ENCODE peak calls at places on chromosomes 11 and 22, in six cellular contexts. One of them, this sample, is unnamed.

GRCh38 chr22:17384612-17385345 is 15.5 kb downstream of the CECR2 start:
- DNase-seq in kidney: no peak
- DNase-seq in HL-60: no peak
- DNase-seq in suprapubic skin: no peak
- DNase-seq in fibroblast of pulmonary artery: no peak
- DNase-seq in GM23338: no peak
- DNase-seq in this sample: no peak

GRCh38 chr22:21939392-21940319 is 13.0 kb downstream of the PPM1F start:
- DNase-seq in GM23338: no peak
- DNase-seq in suprapubic skin: no peak
- DNase-seq in kidney: no peak
- DNase-seq in fibroblast of pulmonary artery: no peak
- DNase-seq in HL-60: peak
- DNase-seq in this sample: no peak

GRCh38 chr11:12285106-12285505 is 92.3 kb upstream of the PARVA start:
- DNase-seq in GM23338: no peak
- DNase-seq in HL-60: peak
- DNase-seq in kidney: no peak
- DNase-seq in fibroblast of pulmonary artery: peak
- DNase-seq in suprapubic skin: no peak
- DNase-seq in this sample: peak

GRCh38 chr22:23527971-23528740 is 51.9 kb downstream of the IGLL1 start:
- DNase-seq in HL-60: peak
- DNase-seq in fibroblast of pulmonary artery: no peak
- DNase-seq in GM23338: no peak
- DNase-seq in kidney: no peak
- DNase-seq in suprapubic skin: no peak
- DNase-seq in this sample: no peak

GRCh38 chr11:66008468-66009101 is 3.2 kb upstream of the CST6 start:
- DNase-seq in suprapubic skin: no peak
- DNase-seq in GM23338: no peak
- DNase-seq in fibroblast of pulmonary artery: no peak
- DNase-seq in HL-60: no peak
- DNase-seq in kidney: no peak
- DNase-seq in this sample: no peak

GRCh38 chr22:29306830-29307657 is 594 bp downstream of the GAS2L1 start:
- DNase-seq in kidney: peak
- DNase-seq in HL-60: no peak
- DNase-seq in suprapubic skin: peak
- DNase-seq in GM23338: peak
- DNase-seq in fibroblast of pulmonary artery: peak
- DNase-seq in this sample: peak

GRCh38 chr11:83033972-83034672 is 37.6 kb downstream of the RAB30 start:
- DNase-seq in fibroblast of pulmonary artery: peak
- DNase-seq in GM23338: peak
- DNase-seq in kidney: no peak
- DNase-seq in suprapubic skin: no peak
- DNase-seq in HL-60: no peak
- DNase-seq in this sample: peak

GRCh38 chr22:40001800-40002577 is 7.2 kb downstream of the FAM83F start:
- DNase-seq in suprapubic skin: no peak
- DNase-seq in HL-60: no peak
- DNase-seq in kidney: peak
- DNase-seq in GM23338: peak
- DNase-seq in fibroblast of pulmonary artery: no peak
- DNase-seq in this sample: no peak

GRCh38 chr11:115321602-115322289 is 182.5 kb downstream of the CADM1 start:
- DNase-seq in HL-60: no peak
- DNase-seq in GM23338: no peak
- DNase-seq in fibroblast of pulmonary artery: no peak
- DNase-seq in kidney: no peak
- DNase-seq in suprapubic skin: no peak
- DNase-seq in this sample: peak

DNA sequence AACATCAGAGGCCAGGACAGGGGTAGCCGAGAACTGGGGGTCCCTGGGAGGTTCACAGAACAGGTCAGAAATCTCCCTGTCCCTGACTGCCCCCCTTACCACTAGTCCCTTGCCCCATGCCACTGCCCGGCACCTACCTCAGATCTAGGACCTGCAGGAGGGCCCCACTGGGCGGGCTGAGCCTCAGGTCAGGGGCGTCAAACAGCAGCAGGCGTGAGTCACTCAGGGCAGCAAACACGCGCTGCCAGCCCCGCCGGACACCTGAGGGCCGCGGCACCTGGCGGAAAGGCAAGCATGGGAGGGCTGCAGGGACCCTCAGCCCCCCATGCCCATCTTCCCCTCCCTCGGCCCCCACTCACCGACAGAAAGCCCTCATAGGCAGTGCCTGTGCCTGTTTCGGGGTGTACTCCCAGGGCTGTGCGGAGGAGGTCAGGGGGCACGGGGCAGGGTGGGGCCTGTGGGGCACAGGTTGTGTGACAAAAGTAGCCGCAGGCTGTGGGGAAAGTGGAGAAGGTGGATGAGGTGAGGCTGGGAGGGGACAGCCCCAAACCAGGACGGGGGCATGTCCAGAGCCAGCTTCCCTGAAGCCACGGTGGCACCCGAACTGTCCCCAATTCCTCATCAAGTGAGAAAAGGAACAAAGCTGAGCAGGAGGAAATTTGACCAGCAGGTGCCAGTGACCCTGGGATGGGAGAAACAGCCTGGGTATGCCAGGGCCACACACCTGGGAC is 11.8 kb downstream of the CDC42BPG start:
- DNase-seq in kidney: no peak
- DNase-seq in HL-60: no peak
- DNase-seq in suprapubic skin: no peak
- DNase-seq in GM23338: no peak
- DNase-seq in fibroblast of pulmonary artery: no peak
- DNase-seq in this sample: no peak
- TF ChIP-seq CTCF in kidney: no peak
- TF ChIP-seq CTCF in HL-60: no peak
- TF ChIP-seq CTCF in suprapubic skin: no peak
- TF ChIP-seq CTCF in GM23338: no peak
- TF ChIP-seq CTCF in fibroblast of pulmonary artery: no peak
- TF ChIP-seq CTCF in this sample: no peak

DNA sequence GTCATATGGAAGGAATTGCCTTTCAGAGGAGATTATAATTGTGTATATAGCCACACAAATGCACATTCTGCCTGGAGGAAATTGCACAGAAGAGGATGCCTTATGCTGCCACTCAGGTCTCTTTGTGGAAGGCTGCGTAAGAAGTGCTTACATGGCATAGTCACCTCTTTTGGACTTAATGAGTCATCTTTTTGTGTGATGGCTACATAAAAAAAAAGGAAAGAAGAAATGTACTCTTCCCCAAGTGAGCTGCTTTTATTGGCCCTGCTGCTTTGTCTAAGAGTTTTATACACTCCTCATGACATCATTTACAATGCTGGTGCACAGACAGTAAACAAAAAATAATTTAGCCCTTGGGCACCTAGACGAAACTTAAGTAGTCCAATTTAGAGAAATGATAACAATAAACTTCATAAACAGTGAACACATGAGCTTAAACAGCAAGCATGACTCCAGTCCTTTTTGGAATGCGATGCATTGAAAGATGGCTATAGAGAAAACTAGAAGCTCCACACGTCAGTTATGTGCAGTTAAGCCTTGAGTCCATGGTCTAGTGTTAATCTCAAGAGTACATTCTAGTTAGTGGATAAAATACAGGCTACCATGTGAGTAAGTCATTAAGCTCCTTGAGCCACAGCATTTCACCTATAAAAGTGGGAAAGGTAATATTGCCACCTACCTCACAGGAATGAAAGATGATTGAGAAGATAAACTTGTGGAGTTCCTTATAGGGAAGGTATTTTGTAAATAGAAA is 12.0 kb downstream of the CSTPP1 start:
- DNase-seq in suprapubic skin: no peak
- DNase-seq in HL-60: no peak
- DNase-seq in GM23338: no peak
- DNase-seq in kidney: no peak
- DNase-seq in fibroblast of pulmonary artery: peak
- DNase-seq in this sample: peak
- H3K4me3 ChIP-seq in suprapubic skin: no peak
- H3K4me3 ChIP-seq in HL-60: no peak
- H3K4me3 ChIP-seq in GM23338: no peak
- H3K4me3 ChIP-seq in kidney: no peak
- H3K4me3 ChIP-seq in fibroblast of pulmonary artery: no peak
- H3K4me3 ChIP-seq in this sample: no peak

DNA sequence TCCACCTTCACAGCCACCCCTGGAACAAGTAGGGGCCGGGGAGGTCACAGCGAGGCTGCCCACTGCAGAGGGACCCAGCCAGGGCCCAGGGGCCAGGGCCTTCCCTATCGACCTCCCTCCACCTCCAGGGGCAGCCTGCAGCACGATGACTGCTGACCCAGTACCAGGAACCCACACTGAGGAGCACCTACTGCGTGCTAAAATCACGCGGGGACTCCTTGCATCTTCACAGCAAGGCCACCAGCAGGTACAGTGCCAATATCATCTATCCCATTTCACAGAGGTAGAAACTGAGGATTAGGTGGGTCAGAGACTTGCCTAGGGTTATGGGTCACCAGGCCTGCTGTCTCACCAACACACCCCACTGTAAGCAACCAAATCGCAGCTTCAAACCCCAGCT is 14.6 kb downstream of the MACROD1 start:
- DNase-seq in fibroblast of pulmonary artery: no peak
- DNase-seq in GM23338: no peak
- DNase-seq in HL-60: no peak
- DNase-seq in suprapubic skin: no peak
- DNase-seq in kidney: no peak
- DNase-seq in this sample: no peak
- TF ChIP-seq CTCF in fibroblast of pulmonary artery: no peak
- TF ChIP-seq CTCF in GM23338: no peak
- TF ChIP-seq CTCF in HL-60: no peak
- TF ChIP-seq CTCF in suprapubic skin: no peak
- TF ChIP-seq CTCF in kidney: no peak
- TF ChIP-seq CTCF in this sample: no peak

DNA sequence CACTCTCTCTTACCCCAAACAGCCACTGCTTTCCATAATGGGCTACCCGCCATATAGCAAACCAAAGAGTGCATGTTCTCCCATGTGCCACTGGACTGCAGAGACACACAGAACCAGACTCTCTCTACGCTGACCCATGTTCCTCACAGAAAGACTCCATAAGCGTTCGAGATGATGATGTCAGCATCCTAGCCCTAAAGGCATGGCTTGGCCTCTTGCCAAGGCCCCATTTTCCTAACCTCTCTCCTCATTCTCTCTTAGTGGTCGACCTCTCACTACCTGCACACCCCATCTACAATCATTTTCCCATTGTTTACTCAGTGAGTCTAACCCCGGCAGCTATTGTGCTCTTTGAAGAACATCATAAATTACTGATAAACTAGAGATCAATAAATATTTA is 4.9 kb downstream of the NDUFC2 start:
- DNase-seq in HL-60: no peak
- DNase-seq in fibroblast of pulmonary artery: no peak
- DNase-seq in GM23338: no peak
- DNase-seq in kidney: no peak
- DNase-seq in suprapubic skin: no peak
- DNase-seq in this sample: no peak
- H3K4me3 ChIP-seq in HL-60: no peak
- H3K4me3 ChIP-seq in fibroblast of pulmonary artery: no peak
- H3K4me3 ChIP-seq in GM23338: no peak
- H3K4me3 ChIP-seq in kidney: no peak
- H3K4me3 ChIP-seq in suprapubic skin: no peak
- H3K4me3 ChIP-seq in this sample: no peak

DNA sequence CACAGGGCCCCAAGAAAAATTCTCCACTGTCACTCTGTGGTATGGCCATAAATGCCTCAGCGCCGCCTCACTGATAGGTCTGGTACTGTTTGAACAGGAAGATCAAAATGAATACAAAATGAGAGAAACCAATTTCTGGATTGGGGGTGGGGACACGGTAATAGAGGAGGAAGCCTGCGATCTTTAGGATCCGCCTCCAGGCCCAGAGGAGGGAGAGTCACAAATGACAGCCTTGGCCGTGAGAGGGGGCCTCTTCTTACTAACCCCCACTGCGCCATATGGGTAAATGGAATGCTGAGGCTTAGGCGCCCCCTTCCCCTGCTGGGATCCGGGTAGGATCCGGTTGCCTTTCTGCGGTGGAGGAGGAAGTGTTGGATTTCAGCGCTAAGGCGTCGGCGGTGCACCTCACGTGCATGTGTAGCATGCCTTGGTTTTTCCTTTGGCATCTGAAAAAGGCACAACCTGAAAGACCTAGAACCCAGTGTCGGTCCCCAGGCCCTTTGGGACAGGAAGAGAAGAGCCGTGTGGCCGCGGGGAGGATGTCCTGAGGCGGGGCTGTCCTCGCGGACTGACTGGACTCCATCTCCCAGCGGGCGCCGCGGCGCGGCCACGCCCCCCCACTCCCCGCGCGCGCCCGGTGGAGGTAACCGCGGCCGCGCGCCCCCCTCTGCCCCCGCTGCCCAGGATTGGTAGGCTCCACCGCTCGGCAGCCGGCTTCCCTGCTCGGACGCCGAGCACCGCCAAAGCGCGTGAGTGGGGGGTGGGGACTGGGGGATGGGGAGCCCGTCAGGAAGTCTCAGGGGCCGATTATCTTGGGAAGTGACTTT is 718 bp upstream of the MADD start:
- DNase-seq in HL-60: peak
- DNase-seq in fibroblast of pulmonary artery: peak
- DNase-seq in suprapubic skin: peak
- DNase-seq in GM23338: peak
- DNase-seq in kidney: peak
- DNase-seq in this sample: peak
- TF ChIP-seq CTCF in HL-60: no peak
- TF ChIP-seq CTCF in fibroblast of pulmonary artery: peak
- TF ChIP-seq CTCF in suprapubic skin: peak
- TF ChIP-seq CTCF in GM23338: no peak
- TF ChIP-seq CTCF in kidney: no peak
- TF ChIP-seq CTCF in this sample: peak

GRCh38 chr11:117793521-117793920 is 3.5 kb downstream of the DSCAML1 start:
- DNase-seq in fibroblast of pulmonary artery: no peak
- DNase-seq in kidney: peak
- DNase-seq in suprapubic skin: no peak
- DNase-seq in GM23338: no peak
- DNase-seq in HL-60: no peak
- DNase-seq in this sample: no peak
- H3K4me3 ChIP-seq in fibroblast of pulmonary artery: no peak
- H3K4me3 ChIP-seq in kidney: no peak
- H3K4me3 ChIP-seq in suprapubic skin: no peak
- H3K4me3 ChIP-seq in GM23338: no peak
- H3K4me3 ChIP-seq in HL-60: no peak
- H3K4me3 ChIP-seq in this sample: no peak

GRCh38 chr11:67303132-67303988 is at the start of gene SSH3:
- DNase-seq in fibroblast of pulmonary artery: peak
- DNase-seq in HL-60: peak
- DNase-seq in GM23338: peak
- DNase-seq in suprapubic skin: peak
- DNase-seq in kidney: peak
- DNase-seq in this sample: peak

GRCh38 chr11:67304511-67305113 is 1.3 kb downstream of the SSH3 start:
- DNase-seq in suprapubic skin: peak
- DNase-seq in HL-60: no peak
- DNase-seq in GM23338: no peak
- DNase-seq in kidney: no peak
- DNase-seq in fibroblast of pulmonary artery: no peak
- DNase-seq in this sample: no peak

GRCh38 chr11:67302571-67303131 is 679 bp upstream of the SSH3 start:
- DNase-seq in HL-60: peak
- DNase-seq in suprapubic skin: peak
- DNase-seq in kidney: peak
- DNase-seq in GM23338: peak
- DNase-seq in fibroblast of pulmonary artery: peak
- DNase-seq in this sample: peak

GRCh38 chr11:67301951-67302516 is 1.3 kb upstream of the SSH3 start:
- DNase-seq in kidney: peak
- DNase-seq in HL-60: peak
- DNase-seq in fibroblast of pulmonary artery: no peak
- DNase-seq in suprapubic skin: peak
- DNase-seq in GM23338: peak
- DNase-seq in this sample: peak

GRCh38 chr11:67303989-67304411 is 670 bp downstream of the SSH3 start:
- DNase-seq in fibroblast of pulmonary artery: no peak
- DNase-seq in GM23338: peak
- DNase-seq in kidney: peak
- DNase-seq in suprapubic skin: peak
- DNase-seq in HL-60: no peak
- DNase-seq in this sample: peak
- TF ChIP-seq CTCF in fibroblast of pulmonary artery: no peak
- TF ChIP-seq CTCF in GM23338: no peak
- TF ChIP-seq CTCF in kidney: no peak
- TF ChIP-seq CTCF in suprapubic skin: no peak
- TF ChIP-seq CTCF in HL-60: no peak
- TF ChIP-seq CTCF in this sample: no peak

This sample was measured in fibroblast of villous mesenchyme.